ENCODE peak calls at places on chromosomes 3 and 15, in ten cellular contexts. M is cardiac fibroblast, J is astrocyte of the spinal cord, E is progenitor cell of endocrine pancreas, I is mucosa of descending colon, B is type B pancreatic cell, X is IMR-90, Y is body of pancreas, O is coronary artery, L is tibial artery. P is an unnamed sample.

GRCh38 chr15:42394131-42394530 is 34.8 kb downstream of the CAPN3 start:
- DNase-seq in B (no peak), J (no peak), E (no peak), M (no peak), Y (no peak), O (no peak), L (no peak), X (no peak), I (no peak), P (no peak)

GRCh38 chr15:99961011-99961441 is 227.8 kb upstream of the LYSMD4 start:
- DNase-seq in O (peak; percentile 41), M (peak; percentile 34), L (no peak), X (no peak), E (no peak), J (peak; percentile 49), I (no peak), Y (peak; percentile 50), B (peak; percentile 48), P (peak; percentile 5)

GRCh38 chr3:61136191-61136590 is 115.1 kb downstream of the FHIT start:
- DNase-seq in I (no peak), Y (no peak), O (no peak), E (no peak), M (no peak), L (no peak), X (no peak), J (no peak), B (no peak), P (no peak)

GRCh38 chr15:78453447-78453846 is 15.4 kb downstream of the IREB2 start:
- DNase-seq in E (no peak), L (no peak), B (no peak), X (no peak), O (no peak), I (no peak), J (no peak), Y (no peak), M (no peak), P (no peak)

GRCh38 chr15:87207945-87208580 is 1048.5 kb downstream of the NTRK3 start:
- DNase-seq in L (no peak), E (no peak), Y (no peak), O (no peak), M (peak; percentile 87), X (peak; percentile 25), B (no peak), I (no peak), J (peak; percentile 79), P (no peak)

GRCh38 chr3:178078933-178079332 is 457.3 kb upstream of the KCNMB2 start:
- DNase-seq in L (no peak), O (no peak), M (peak; percentile 49), I (no peak), J (peak; percentile 73), X (peak; percentile 49), B (no peak), E (no peak), Y (no peak), P (no peak)

GRCh38 chr15:57220220-57220619 is 156.1 kb upstream of the CGNL1 start:
- DNase-seq in M (peak; percentile 76), E (no peak), Y (no peak), I (no peak), B (no peak), O (no peak), L (no peak), J (peak; percentile 79), X (peak; percentile 85), P (no peak)

GRCh38 chr3:57956119-57956832 is 51.9 kb upstream of the FLNB start:
- DNase-seq in L (no peak), J (peak; percentile 72), M (peak; percentile 96), E (no peak), I (no peak), B (no peak), X (peak; percentile 94), Y (no peak), O (no peak), P (no peak)

GRCh38 chr15:82298520-82298919 is 35.9 kb downstream of the SAXO2 start:
- DNase-seq in M (no peak), O (no peak), X (no peak), Y (no peak), L (no peak), E (no peak), J (no peak), B (no peak), I (peak; percentile 74), P (no peak)

GRCh38 chr3:40035177-40035576 is 225.8 kb downstream of the MYRIP start:
- DNase-seq in Y (no peak), I (no peak), B (no peak), J (peak; percentile 11), O (no peak), E (no peak), L (no peak), M (peak; percentile 9), X (no peak), P (no peak)

GRCh38 chr3:181824961-181825360 is 113.2 kb downstream of the SOX2 start:
- DNase-seq in O (no peak), B (no peak), J (no peak), X (no peak), Y (no peak), M (no peak), E (no peak), I (no peak), L (no peak), P (no peak)

GRCh38 chr3:191303596-191303995 is 25.6 kb upstream of the CCDC50 start:
- DNase-seq in M (no peak), J (no peak), O (no peak), E (no peak), Y (no peak), B (no peak), I (no peak), L (no peak), X (no peak), P (no peak)

GRCh38 chr3:71102111-71103039 is 481.2 kb downstream of the FOXP1 start:
- DNase-seq in I (no peak), L (no peak), O (no peak), J (peak; percentile 95), E (no peak), M (peak; percentile 98), Y (no peak), B (no peak), X (peak; percentile 99), P (no peak)

GRCh38 chr3:96548073-96548472 is 266.3 kb upstream of the EPHA6 start:
- DNase-seq in E (no peak), L (no peak), M (no peak), I (no peak), J (no peak), B (no peak), X (no peak), Y (no peak), O (no peak), P (no peak)

GRCh38 chr3:37308247-37308646 is 133.9 kb upstream of the LRRFIP2 start:
- DNase-seq in O (no peak), L (no peak), E (no peak), I (no peak), X (peak; percentile 27), Y (no peak), J (peak; percentile 49), B (no peak), M (peak; percentile 47), P (peak; percentile 20)
- TF ChIP-seq CTCF in O (no peak), L (peak; percentile 26), E (peak; percentile 61), I (no peak), X (peak; percentile 51), Y (no peak), J (peak; percentile 39), B (peak; percentile 79), M (peak; percentile 16), P (peak; percentile 31)

DNA sequence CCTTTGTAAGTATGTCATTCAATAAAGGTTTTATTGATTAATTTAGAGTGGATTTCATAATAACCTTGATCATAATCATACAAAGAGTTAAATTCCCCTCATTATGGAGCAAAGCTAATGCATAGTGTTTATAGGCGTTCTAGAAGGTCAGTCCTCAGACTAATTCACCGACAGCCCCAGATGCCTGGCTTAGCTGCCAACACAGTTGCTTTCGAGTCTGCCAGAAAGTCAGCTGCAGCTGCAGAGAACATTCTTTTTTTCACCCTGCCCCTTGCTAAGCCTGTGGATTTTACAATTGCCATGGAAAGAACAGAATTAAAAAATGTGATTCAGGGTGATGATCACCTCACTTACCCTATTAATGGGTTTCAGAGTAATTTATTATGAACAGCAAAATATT is 21.2 kb downstream of the CADM2 start:
- DNase-seq in L (no peak), E (no peak), Y (no peak), O (no peak), X (no peak), B (no peak), J (no peak), I (no peak), M (no peak), P (no peak)
- TF ChIP-seq CTCF in L (no peak), E (no peak), Y (no peak), O (no peak), X (no peak), B (no peak), J (no peak), I (no peak), M (no peak), P (no peak)

GRCh38 chr3:31055757-31056156 is 161.3 kb upstream of the GADL1 start:
- DNase-seq in M (no peak), E (no peak), J (no peak), B (no peak), L (no peak), I (no peak), X (no peak), O (no peak), Y (no peak), P (no peak)
- TF ChIP-seq CTCF in M (no peak), E (no peak), J (no peak), B (no peak), L (no peak), I (no peak), X (no peak), O (no peak), Y (no peak), P (no peak)

GRCh38 chr3:52039846-52040245 is 16.5 kb downstream of the DUSP7 start:
- DNase-seq in O (no peak), E (peak; percentile 30), L (peak; percentile 67), I (no peak), Y (peak; percentile 67), X (no peak), M (peak; percentile 58), J (peak; percentile 28), B (no peak), P (no peak)
- TF ChIP-seq CTCF in O (no peak), E (no peak), L (no peak), I (no peak), Y (no peak), X (no peak), M (no peak), J (no peak), B (no peak), P (no peak)

DNA sequence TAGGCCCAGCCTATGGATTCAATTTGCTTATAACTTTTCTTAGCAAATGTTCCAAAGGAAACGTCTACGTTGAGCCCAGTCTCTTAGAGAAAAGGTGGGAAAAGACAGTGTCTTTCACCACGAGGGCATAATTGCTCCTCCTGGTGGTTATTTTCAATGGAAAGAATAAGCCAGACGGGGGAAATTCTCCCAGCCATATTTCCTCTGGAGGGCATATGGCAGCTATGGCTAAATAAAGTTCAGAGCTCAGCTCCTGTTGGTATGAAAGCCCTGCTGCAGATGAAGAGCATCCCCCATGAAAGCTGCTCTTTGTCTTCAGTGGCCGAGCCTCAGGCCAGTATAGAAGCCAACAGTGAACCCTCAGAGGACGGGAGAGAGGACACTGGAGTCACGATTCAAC is 297.9 kb downstream of the RYR3 start:
- DNase-seq in B (no peak), X (no peak), Y (no peak), E (no peak), O (no peak), L (no peak), I (no peak), M (no peak), J (no peak), P (no peak)
- TF ChIP-seq CTCF in B (peak; percentile 68), X (peak; percentile 22), Y (no peak), E (peak; percentile 49), O (no peak), L (peak; percentile 30), I (no peak), M (peak; percentile 9), J (peak; percentile 21), P (no peak)